ENCODE peak calls at places on chromosomes 1 and 21, in seven cellular contexts. X, W, K, V, U, M and Q are unnamed samples.

GRCh38 chr1:180953291-180953747 is 40.6 kb downstream of the KIAA1614 start:
- DNase-seq in X (no peak), W (no peak), K (no peak), V (no peak), U (no peak), M (peak), Q (no peak)

GRCh38 chr21:46634427-46634826 is 1.0 kb upstream of the PRMT2 start:
- DNase-seq in X (no peak), W (no peak), K (no peak), V (no peak), U (no peak), M (no peak), Q (no peak)

GRCh38 chr21:38048241-38048640 is 132.0 kb upstream of the KCNJ6 start:
- DNase-seq in X (no peak), W (no peak), K (no peak), V (no peak), U (no peak), M (no peak), Q (no peak)

GRCh38 chr1:35287807-35288640 is 19.5 kb downstream of the ZMYM4 start:
- DNase-seq in X (no peak), W (no peak), K (no peak), V (no peak), U (no peak), M (no peak), Q (peak)

GRCh38 chr1:72282271-72282656 is at the start of gene NEGR1:
- DNase-seq in X (no peak), W (no peak), K (no peak), V (peak), U (peak), M (peak), Q (peak)

GRCh38 chr1:169483500-169483966 is 2.2 kb downstream of the SLC19A2 start:
- DNase-seq in X (no peak), W (no peak), K (no peak), V (no peak), U (peak), M (no peak), Q (peak)

GRCh38 chr1:229093258-229093540 is 177.7 kb upstream of the RAB4A start:
- DNase-seq in X (no peak), W (no peak), K (no peak), V (no peak), U (no peak), M (peak), Q (no peak)

GRCh38 chr1:209307836-209308235 is 275.7 kb upstream of the CAMK1G start:
- DNase-seq in X (no peak), W (no peak), K (no peak), V (no peak), U (no peak), M (no peak), Q (no peak)

GRCh38 chr1:89602871-89603404 is 30.0 kb upstream of the LRRC8C start:
- DNase-seq in X (no peak), W (no peak), K (no peak), V (no peak), U (no peak), M (no peak), Q (no peak)

GRCh38 chr1:86706018-86706417 is 1.6 kb downstream of the SH3GLB1 start:
- DNase-seq in X (no peak), W (no peak), K (peak), V (no peak), U (no peak), M (no peak), Q (no peak)

GRCh38 chr21:46118305-46118870 is 20.5 kb downstream of the COL6A2 start:
- DNase-seq in X (peak), W (no peak), K (no peak), V (no peak), U (no peak), M (no peak), Q (no peak)

GRCh38 chr1:83849191-83850061 is 149.5 kb downstream of the TTLL7 start:
- DNase-seq in X (no peak), W (no peak), K (no peak), V (peak), U (no peak), M (no peak), Q (no peak)

GRCh38 chr1:21734526-21734925 is 48.4 kb downstream of the USP48 start:
- DNase-seq in X (no peak), W (no peak), K (no peak), V (no peak), U (no peak), M (no peak), Q (no peak)

GRCh38 chr1:151867785-151868403 is 14.4 kb upstream of the THEM5 start:
- DNase-seq in X (no peak), W (no peak), K (no peak), V (peak), U (no peak), M (no peak), Q (peak)

GRCh38 chr1:41501581-41501980 is 17.1 kb upstream of the EDN2 start:
- DNase-seq in X (no peak), W (no peak), K (no peak), V (no peak), U (no peak), M (no peak), Q (no peak)

GRCh38 chr1:106831511-106831910 is 225.0 kb upstream of the PRMT6 start:
- DNase-seq in X (no peak), W (no peak), K (no peak), V (peak), U (no peak), M (no peak), Q (peak)

GRCh38 chr1:52635321-52636089 is 2.5 kb downstream of the SHISAL2A start:
- DNase-seq in X (no peak), W (no peak), K (no peak), V (no peak), U (no peak), M (no peak), Q (no peak)

GRCh38 chr1:76113446-76113845 is 38.9 kb downstream of the ST6GALNAC3 start:
- DNase-seq in X (no peak), W (no peak), K (no peak), V (no peak), U (no peak), M (no peak), Q (no peak)

GRCh38 chr1:184915463-184916080 is 58.7 kb downstream of the NIBAN1 start:
- DNase-seq in X (no peak), W (no peak), K (no peak), V (no peak), U (no peak), M (no peak), Q (no peak)

GRCh38 chr1:53337499-53337898 is 9.6 kb upstream of the LRP8 start:
- DNase-seq in X (no peak), W (no peak), K (no peak), V (no peak), U (no peak), M (no peak), Q (no peak)

GRCh38 chr1:51898090-51898734 is 19.7 kb upstream of the NRDC start:
- DNase-seq in X (no peak), W (no peak), K (no peak), V (peak), U (no peak), M (no peak), Q (peak)

GRCh38 chr1:111592389-111593361 is 26.9 kb upstream of the RAP1A start:
- DNase-seq in X (peak), W (peak), K (peak), V (peak), U (no peak), M (peak), Q (peak)

GRCh38 chr1:9128161-9128519 is 762 bp downstream of the GPR157 start:
- DNase-seq in X (no peak), W (no peak), K (no peak), V (no peak), U (no peak), M (peak), Q (no peak)